ENCODE peak calls at places on chromosomes 13 and 19, in ten cellular contexts. M is cardiac fibroblast; Q is osteocyte; O is thoracic aorta; W is EL; I is activated effector memory CD4-positive, alpha-beta T cell treated with Interleukin-2 at 50 U/mL for 16 hours; J is EH; B is AG04449; G is fibroblast of the aortic adventitia; A is left ventricle myocardium superior. T is an unnamed sample.

GRCh38 chr13:97953376-97953970 is at the start of gene IPO5:
- DNase-seq in M (peak), Q (no peak), O (no peak), W (no peak), I (no peak), J (peak), B (no peak), G (no peak), A (no peak), T (no peak)

GRCh38 chr13:109697936-109698335 is 88.4 kb downstream of the IRS2 start:
- DNase-seq in M (no peak), Q (no peak), O (no peak), W (no peak), I (no peak), J (no peak), B (no peak), G (no peak), A (no peak), T (no peak)

GRCh38 chr19:19171110-19171672 is 1.1 kb upstream of the MEF2B start:
- DNase-seq in M (no peak), Q (no peak), O (no peak), W (no peak), I (no peak), J (no peak), B (no peak), G (no peak), A (no peak), T (no peak)

GRCh38 chr13:32266130-32266529 is 49.0 kb downstream of the ZAR1L start:
- DNase-seq in M (no peak), Q (no peak), O (no peak), W (no peak), I (no peak), J (no peak), B (no peak), G (no peak), A (no peak), T (no peak)

GRCh38 chr19:4284176-4284958 is 5.3 kb downstream of the SHD start:
- DNase-seq in M (no peak), Q (no peak), O (no peak), W (no peak), I (no peak), J (peak), B (no peak), G (no peak), A (no peak), T (no peak)

GRCh38 chr13:96011291-96011875 is 41.8 kb downstream of the UGGT2 start:
- DNase-seq in M (peak), Q (no peak), O (no peak), W (peak), I (no peak), J (peak), B (no peak), G (peak), A (no peak), T (no peak)

GRCh38 chr19:42250249-42250665 is 4.7 kb downstream of the ERF start:
- DNase-seq in M (no peak), Q (no peak), O (no peak), W (no peak), I (no peak), J (no peak), B (no peak), G (no peak), A (peak), T (no peak)

GRCh38 chr13:43804461-43805070 is 17.8 kb upstream of the ENOX1 start:
- DNase-seq in M (peak), Q (no peak), O (no peak), W (peak), I (no peak), J (peak), B (no peak), G (peak), A (no peak), T (no peak)

GRCh38 chr19:3475449-3475848 is 4.9 kb downstream of the SMIM24 start:
- DNase-seq in M (no peak), Q (no peak), O (no peak), W (no peak), I (no peak), J (no peak), B (no peak), G (no peak), A (no peak), T (no peak)

GRCh38 chr19:17948967-17949930 is 16.4 kb downstream of the CCDC124 start:
- DNase-seq in M (no peak), Q (no peak), O (no peak), W (no peak), I (no peak), J (no peak), B (no peak), G (no peak), A (no peak), T (no peak)

GRCh38 chr19:13843104-13843921 is 33.6 kb upstream of the NANOS3 start:
- DNase-seq in M (peak), Q (peak), O (no peak), W (peak), I (no peak), J (peak), B (no peak), G (peak), A (peak), T (no peak)

GRCh38 chr13:69600811-69601210 is 506.8 kb upstream of the ATXN8OS start:
- DNase-seq in M (no peak), Q (no peak), O (no peak), W (no peak), I (no peak), J (no peak), B (no peak), G (no peak), A (no peak), T (no peak)

GRCh38 chr13:110319774-110320509 is 12.9 kb downstream of the COL4A2 start:
- DNase-seq in M (peak), Q (no peak), O (no peak), W (peak), I (no peak), J (peak), B (no peak), G (peak), A (no peak), T (no peak)

GRCh38 chr19:10543420-10544241 is at the start of gene ATG4D:
- DNase-seq in M (peak), Q (peak), O (no peak), W (peak), I (peak), J (peak), B (no peak), G (peak), A (peak), T (peak)

GRCh38 chr19:23065306-23065705 is 51.5 kb upstream of the ZNF730 start:
- DNase-seq in M (no peak), Q (no peak), O (no peak), W (no peak), I (no peak), J (no peak), B (no peak), G (no peak), A (no peak), T (no peak)

GRCh38 chr13:20514866-20515265 is 10.8 kb downstream of the CRYL1 start:
- DNase-seq in M (no peak), Q (no peak), O (no peak), W (peak), I (no peak), J (peak), B (no peak), G (no peak), A (no peak), T (no peak)